ENCODE peak calls at places on chromosomes 2 and 18, in four cellular contexts. K is Panc1, B is activated B cell treated with CpG ODN at 0.5 μM for 24 hours, F is natural killer cell. L is an unnamed sample.
A peak's percentile ranks its signal among the peaks of the same experiment; 100 is the strongest.

GRCh38 chr2:74571058-74571457 is 16.5 kb downstream of the DOK1 start:
- ATAC-seq in B (peak; percentile 86), F (no peak), K (no peak), L (peak; percentile 96)

GRCh38 chr18:24968233-24968775 is 383.7 kb downstream of the ZNF521 start:
- ATAC-seq in B (no peak), F (no peak), K (no peak), L (no peak)

GRCh38 chr2:194464964-194465638 is 1191.9 kb upstream of the SLC39A10 start:
- ATAC-seq in F (no peak), B (no peak), K (no peak), L (no peak)

GRCh38 chr18:77567202-77567601 is 317.6 kb downstream of the GALR1 start:
- ATAC-seq in B (no peak), F (no peak), K (no peak), L (no peak)

GRCh38 chr18:267380-267687 is 513 bp downstream of the THOC1 start:
- ATAC-seq in B (no peak), F (no peak), K (peak; percentile 64), L (no peak)

GRCh38 chr2:28615691-28616090 is 119.8 kb downstream of the PLB1 start:
- ATAC-seq in B (no peak), F (peak; percentile 52), K (no peak), L (no peak)

GRCh38 chr2:9250498-9251153 is 44.0 kb downstream of the ASAP2 start:
- ATAC-seq in K (peak; percentile 22), F (no peak), B (no peak), L (no peak)

GRCh38 chr2:85248741-85249524 is 78.9 kb downstream of the TGOLN2 start:
- ATAC-seq in F (no peak), K (peak; percentile 89), B (no peak), L (no peak)

GRCh38 chr18:36622610-36623009 is 206.2 kb downstream of the TPGS2 start:
- ATAC-seq in K (no peak), F (no peak), B (no peak), L (no peak)

GRCh38 chr2:230208576-230208975 is 11.2 kb downstream of the SP110 start:
- ATAC-seq in K (no peak), F (no peak), B (no peak), L (no peak)

GRCh38 chr18:46547520-46547919 is 109.5 kb downstream of the LOXHD1 start:
- ATAC-seq in K (no peak), F (no peak), B (no peak), L (no peak)

GRCh38 chr18:317618-318017 is 49.8 kb upstream of the THOC1 start:
- ATAC-seq in F (no peak), K (no peak), B (no peak), L (no peak)

GRCh38 chr2:160836755-160837154 is 323.5 kb upstream of the TANK start:
- ATAC-seq in K (no peak), B (no peak), F (no peak), L (no peak)

GRCh38 chr2:207683879-207684627 is 27.4 kb upstream of the CCNYL1 start:
- ATAC-seq in K (peak; percentile 94), B (no peak), F (no peak), L (no peak)

GRCh38 chr2:66059332-66059731 is 375.6 kb upstream of the MEIS1 start:
- ATAC-seq in K (no peak), B (no peak), F (no peak), L (no peak)

GRCh38 chr2:201109186-201109585 is 6.8 kb upstream of the CFLAR start:
- ATAC-seq in F (no peak), B (no peak), K (no peak), L (no peak)

GRCh38 chr2:85410584-85411404 is 628 bp upstream of the CAPG start:
- ATAC-seq in B (no peak), K (no peak), F (no peak), L (no peak)

GRCh38 chr18:62523631-62524442 is 1.0 kb downstream of the ZCCHC2 start:
- ATAC-seq in K (peak; percentile 7), B (peak; percentile 2), F (peak; percentile 4), L (peak; percentile 3)

GRCh38 chr2:71571945-71572344 is 118.6 kb downstream of the DYSF start:
- ATAC-seq in B (no peak), F (no peak), K (no peak), L (no peak)

GRCh38 chr2:185274718-185275484 is 463.7 kb upstream of the FSIP2 start:
- ATAC-seq in F (no peak), K (no peak), B (no peak), L (no peak)

GRCh38 chr18:37430346-37431076 is 135.1 kb downstream of the CELF4 start:
- ATAC-seq in F (no peak), B (no peak), K (no peak), L (no peak)

GRCh38 chr2:152426801-152427200 is 91.8 kb downstream of the FMNL2 start:
- ATAC-seq in K (no peak), F (no peak), B (no peak), L (no peak)

GRCh38 chr2:71926860-71927756 is 220.6 kb downstream of the CYP26B1 start:
- ATAC-seq in F (no peak), B (no peak), K (no peak), L (no peak)

GRCh38 chr18:76992226-76993084 is 140.1 kb downstream of the MBP start:
- ATAC-seq in F (no peak), B (no peak), K (peak; percentile 49), L (no peak)